ENCODE peak calls at places on chromosomes 2 and 18, in nine cellular contexts. N is activated CD4-positive, alpha-beta T cell treated with anti-CD3 and anti-CD28 coated beads, Interleukin-2, amount 50 U/mL, for 48 hours; J is IMR-90; P is mucosa of gallbladder; T is left cardiac atrium; E is left ventricle myocardium superior; K is nephron progenitor cell; C is astrocyte; F is CD8-positive, alpha-beta memory T cell. S is an unnamed sample.

GRCh38 chr2:216559625-216560156 is 61.0 kb downstream of the RPL37A start:
- DNase-seq in N (no peak), J (no peak), P (no peak), T (no peak), E (no peak), K (no peak), C (peak), F (no peak), S (no peak)

GRCh38 chr2:96109931-96110511 is 6.3 kb downstream of the ADRA2B start:
- DNase-seq in N (no peak), J (no peak), P (no peak), T (no peak), E (peak), K (no peak), C (no peak), F (no peak), S (no peak)

GRCh38 chr2:17894551-17894950 is 16.1 kb downstream of the KCNS3 start:
- DNase-seq in N (no peak), J (no peak), P (no peak), T (no peak), E (no peak), K (no peak), C (no peak), F (no peak), S (no peak)

GRCh38 chr2:109427661-109428091 is 186.1 kb downstream of the SEPTIN10 start:
- DNase-seq in N (no peak), J (no peak), P (no peak), T (no peak), E (no peak), K (no peak), C (no peak), F (no peak), S (no peak)

GRCh38 chr2:235043762-235044500 is 92.1 kb downstream of the SH3BP4 start:
- DNase-seq in N (no peak), J (no peak), P (no peak), T (no peak), E (peak), K (no peak), C (no peak), F (no peak), S (peak)

GRCh38 chr18:57664600-57665165 is 43.0 kb upstream of the NARS1 start:
- DNase-seq in N (no peak), J (no peak), P (no peak), T (no peak), E (no peak), K (no peak), C (no peak), F (no peak), S (no peak)

GRCh38 chr18:70172225-70172624 is 33.3 kb downstream of the RTTN start:
- DNase-seq in N (no peak), J (peak), P (no peak), T (no peak), E (no peak), K (no peak), C (no peak), F (no peak), S (no peak)

GRCh38 chr2:71833855-71834554 is 313.7 kb downstream of the CYP26B1 start:
- DNase-seq in N (no peak), J (no peak), P (peak), T (peak), E (peak), K (no peak), C (no peak), F (no peak), S (no peak)

GRCh38 chr2:200403794-200404193 is 97.3 kb downstream of the SPATS2L start:
- DNase-seq in N (no peak), J (no peak), P (no peak), T (no peak), E (no peak), K (no peak), C (no peak), F (no peak), S (no peak)

GRCh38 chr18:32152705-32153448 is 37.0 kb upstream of the MEP1B start:
- DNase-seq in N (no peak), J (no peak), P (no peak), T (no peak), E (no peak), K (no peak), C (no peak), F (no peak), S (no peak)

GRCh38 chr2:201807452-201807980 is 1.2 kb downstream of the CDK15 start:
- DNase-seq in N (no peak), J (peak), P (no peak), T (peak), E (peak), K (peak), C (peak), F (no peak), S (peak)

GRCh38 chr2:129331638-129332037 is 647.8 kb upstream of the RAB6C start:
- DNase-seq in N (no peak), J (no peak), P (no peak), T (no peak), E (no peak), K (no peak), C (no peak), F (no peak), S (no peak)

GRCh38 chr2:160394153-160394552 is 99.5 kb downstream of the RBMS1 start:
- DNase-seq in N (no peak), J (no peak), P (no peak), T (no peak), E (no peak), K (no peak), C (no peak), F (peak), S (no peak)

GRCh38 chr2:54347622-54348021 is 91.6 kb upstream of the TSPYL6 start:
- DNase-seq in N (no peak), J (no peak), P (no peak), T (no peak), E (no peak), K (no peak), C (no peak), F (no peak), S (no peak)

GRCh38 chr18:9653390-9653789 is 39.0 kb upstream of the PPP4R1 start:
- DNase-seq in N (no peak), J (no peak), P (no peak), T (peak), E (peak), K (no peak), C (no peak), F (no peak), S (no peak)

GRCh38 chr2:241073166-241074064 is 28.7 kb downstream of the MTERF4 start:
- DNase-seq in N (no peak), J (no peak), P (no peak), T (no peak), E (no peak), K (no peak), C (no peak), F (no peak), S (no peak)

GRCh38 chr2:33605059-33605458 is 6.0 kb upstream of the FAM98A start:
- DNase-seq in N (no peak), J (no peak), P (no peak), T (no peak), E (no peak), K (no peak), C (no peak), F (no peak), S (no peak)

GRCh38 chr2:15561574-15562344 is 625 bp upstream of the NBAS start:
- DNase-seq in N (peak), J (peak), P (no peak), T (peak), E (no peak), K (peak), C (peak), F (no peak), S (no peak)

GRCh38 chr2:154688373-154688772 is 10.1 kb upstream of the KCNJ3 start:
- DNase-seq in N (no peak), J (no peak), P (no peak), T (no peak), E (no peak), K (no peak), C (no peak), F (no peak), S (no peak)

GRCh38 chr2:43223412-43224040 is 2.9 kb downstream of the ZFP36L2 start:
- DNase-seq in N (no peak), J (peak), P (no peak), T (no peak), E (no peak), K (no peak), C (peak), F (peak), S (no peak)

GRCh38 chr2:229901819-229902218 is 20.0 kb downstream of the TRIP12 start:
- DNase-seq in N (no peak), J (peak), P (peak), T (no peak), E (no peak), K (no peak), C (peak), F (no peak), S (no peak)

GRCh38 chr2:45009303-45009927 is at the start of gene SIX2:
- DNase-seq in N (peak), J (peak), P (peak), T (peak), E (peak), K (peak), C (peak), F (no peak), S (no peak)

S was measured in stimulated activated naive B cell treated with anti-CD40 and anti-IgM and Interleukin-4, amounts not matched to agents 10 μg/mL and 1 μg/mL and 100 μg/mL, for 72 hours.